ENCODE peak calls at places on chromosomes 11 and 22, in five cellular contexts. One of them, this sample, is unnamed.

GRCh38 chr11:121023848-121024751 is at the start of gene TBCEL:
- DNase-seq in breast epithelium: peak
- DNase-seq in A172: peak
- DNase-seq in NCI-H446: peak
- DNase-seq in lower lobe of right lung: peak
- DNase-seq in this sample: peak

GRCh38 chr11:94400839-94401772 is at the start of gene GPR83:
- DNase-seq in NCI-H446: no peak
- DNase-seq in A172: no peak
- DNase-seq in lower lobe of right lung: no peak
- DNase-seq in breast epithelium: no peak
- DNase-seq in this sample: no peak

GRCh38 chr22:24146791-24147353 is 34.4 kb upstream of the SUSD2 start:
- DNase-seq in A172: peak
- DNase-seq in NCI-H446: no peak
- DNase-seq in breast epithelium: no peak
- DNase-seq in lower lobe of right lung: no peak
- DNase-seq in this sample: no peak

GRCh38 chr22:47564651-47565050 is 802.2 kb downstream of the TBC1D22A start:
- DNase-seq in A172: no peak
- DNase-seq in lower lobe of right lung: no peak
- DNase-seq in breast epithelium: no peak
- DNase-seq in NCI-H446: no peak
- DNase-seq in this sample: no peak

GRCh38 chr22:50310209-50310722 is 2.8 kb upstream of the PLXNB2 start:
- DNase-seq in NCI-H446: no peak
- DNase-seq in A172: no peak
- DNase-seq in breast epithelium: no peak
- DNase-seq in lower lobe of right lung: peak
- DNase-seq in this sample: no peak

GRCh38 chr11:65552413-65552951 is 5.7 kb downstream of the LTBP3 start:
- DNase-seq in NCI-H446: no peak
- DNase-seq in A172: no peak
- DNase-seq in lower lobe of right lung: no peak
- DNase-seq in breast epithelium: no peak
- DNase-seq in this sample: peak

GRCh38 chr11:69671734-69672465 is 3.3 kb downstream of the LTO1 start:
- DNase-seq in breast epithelium: no peak
- DNase-seq in NCI-H446: no peak
- DNase-seq in lower lobe of right lung: no peak
- DNase-seq in A172: no peak
- DNase-seq in this sample: no peak

GRCh38 chr11:12137005-12137690 is 26.8 kb downstream of the MICAL2 start:
- DNase-seq in NCI-H446: no peak
- DNase-seq in breast epithelium: peak
- DNase-seq in A172: no peak
- DNase-seq in lower lobe of right lung: peak
- DNase-seq in this sample: no peak

GRCh38 chr11:74926304-74927030 is 22.4 kb downstream of the XRRA1 start:
- DNase-seq in A172: peak
- DNase-seq in breast epithelium: no peak
- DNase-seq in lower lobe of right lung: no peak
- DNase-seq in NCI-H446: no peak
- DNase-seq in this sample: no peak

GRCh38 chr22:46328797-46329196 is 6.7 kb upstream of the TRMU start:
- DNase-seq in lower lobe of right lung: peak
- DNase-seq in NCI-H446: no peak
- DNase-seq in A172: no peak
- DNase-seq in breast epithelium: no peak
- DNase-seq in this sample: no peak

GRCh38 chr11:102981324-102981910 is 25.9 kb upstream of the MMP13 start:
- DNase-seq in breast epithelium: no peak
- DNase-seq in NCI-H446: no peak
- DNase-seq in lower lobe of right lung: no peak
- DNase-seq in A172: no peak
- DNase-seq in this sample: no peak

GRCh38 chr11:27211370-27212127 is 151.5 kb downstream of the CCDC34 start:
- DNase-seq in NCI-H446: no peak
- DNase-seq in lower lobe of right lung: no peak
- DNase-seq in breast epithelium: no peak
- DNase-seq in A172: no peak
- DNase-seq in this sample: no peak

GRCh38 chr11:105609832-105610781 is at the start of gene GRIA4:
- DNase-seq in A172: no peak
- DNase-seq in breast epithelium: peak
- DNase-seq in NCI-H446: peak
- DNase-seq in lower lobe of right lung: peak
- DNase-seq in this sample: no peak

GRCh38 chr22:44667829-44668189 is 34.2 kb upstream of the PRR5 start:
- DNase-seq in NCI-H446: no peak
- DNase-seq in lower lobe of right lung: peak
- DNase-seq in A172: no peak
- DNase-seq in breast epithelium: no peak
- DNase-seq in this sample: no peak

GRCh38 chr11:1469287-1469910 is 17.2 kb downstream of the MOB2 start:
- DNase-seq in breast epithelium: no peak
- DNase-seq in A172: no peak
- DNase-seq in lower lobe of right lung: no peak
- DNase-seq in NCI-H446: no peak
- DNase-seq in this sample: no peak

GRCh38 chr22:39175127-39176066 is 22.9 kb upstream of the CBX7 start:
- DNase-seq in breast epithelium: no peak
- DNase-seq in lower lobe of right lung: no peak
- DNase-seq in NCI-H446: no peak
- DNase-seq in A172: peak
- DNase-seq in this sample: no peak

GRCh38 chr22:46542011-46542985 is 4.9 kb upstream of the CELSR1 start:
- DNase-seq in breast epithelium: peak
- DNase-seq in lower lobe of right lung: peak
- DNase-seq in A172: peak
- DNase-seq in NCI-H446: no peak
- DNase-seq in this sample: no peak

GRCh38 chr11:77159937-77160495 is 32.0 kb downstream of the MYO7A start:
- DNase-seq in lower lobe of right lung: no peak
- DNase-seq in A172: no peak
- DNase-seq in NCI-H446: no peak
- DNase-seq in breast epithelium: no peak
- DNase-seq in this sample: no peak

GRCh38 chr22:44735518-44736428 is 16.6 kb upstream of the ARHGAP8 start:
- DNase-seq in A172: peak
- DNase-seq in lower lobe of right lung: peak
- DNase-seq in breast epithelium: no peak
- DNase-seq in NCI-H446: no peak
- DNase-seq in this sample: no peak

GRCh38 chr22:49638788-49639187 is 188.9 kb downstream of the BRD1 start:
- DNase-seq in A172: peak
- DNase-seq in lower lobe of right lung: no peak
- DNase-seq in breast epithelium: no peak
- DNase-seq in NCI-H446: no peak
- DNase-seq in this sample: no peak

GRCh38 chr11:34050536-34050935 is 995 bp upstream of the CAPRIN1 start:
- DNase-seq in NCI-H446: no peak
- DNase-seq in breast epithelium: no peak
- DNase-seq in A172: no peak
- DNase-seq in lower lobe of right lung: no peak
- DNase-seq in this sample: no peak

GRCh38 chr11:100545970-100546369 is 141.1 kb upstream of the ARHGAP42 start:
- DNase-seq in NCI-H446: no peak
- DNase-seq in breast epithelium: no peak
- DNase-seq in lower lobe of right lung: no peak
- DNase-seq in A172: no peak
- DNase-seq in this sample: no peak